ENCODE peak calls at places on chromosomes 6 and 20, in five cellular contexts. H is glutamatergic neuron; C is D341Med; L is activated CD8-positive, alpha-beta memory T cell treated with anti-CD3 and anti-CD28 coated beads for 48 hours; R is posterior cingulate gyrus. E is an unnamed sample.

GRCh38 chr20:63509088-63509564 is 10.2 kb upstream of the EEF1A2 start:
- DNase-seq in R (no peak), C (no peak), L (no peak), H (no peak), E (no peak)

GRCh38 chr6:1554241-1554880 is 55.4 kb upstream of the FOXC1 start:
- DNase-seq in L (no peak), C (peak), H (no peak), R (no peak), E (no peak)

GRCh38 chr20:62887147-62887859 is 25.7 kb upstream of the TCFL5 start:
- DNase-seq in R (no peak), L (no peak), C (no peak), H (no peak), E (no peak)

GRCh38 chr20:50642288-50642803 is 49.0 kb downstream of the RIPOR3 start:
- DNase-seq in L (no peak), C (peak), R (no peak), H (no peak), E (no peak)

GRCh38 chr6:169791721-169792131 is 40.3 kb downstream of the ERMARD start:
- DNase-seq in R (no peak), L (no peak), H (no peak), C (no peak), E (no peak)

GRCh38 chr6:80132942-80133517 is 26.6 kb downstream of the BCKDHB start:
- DNase-seq in L (no peak), H (peak), C (peak), R (no peak), E (peak)

GRCh38 chr6:159838020-159838744 is 38.1 kb downstream of the PNLDC1 start:
- DNase-seq in C (no peak), H (no peak), L (no peak), R (no peak), E (no peak)

GRCh38 chr20:25397827-25398226 is 7.2 kb upstream of the ABHD12 start:
- DNase-seq in H (no peak), R (no peak), C (no peak), L (no peak), E (no peak)

GRCh38 chr6:118770835-118771234 is 119.4 kb upstream of the CEP85L start:
- DNase-seq in H (no peak), R (no peak), L (no peak), C (no peak), E (no peak)

GRCh38 chr20:23624307-23624706 is 13.4 kb downstream of the CST3 start:
- DNase-seq in H (no peak), R (no peak), L (no peak), C (no peak), E (no peak)

GRCh38 chr6:93677297-93677965 is 258.1 kb upstream of the EPHA7 start:
- DNase-seq in H (no peak), C (no peak), R (no peak), L (no peak), E (no peak)

GRCh38 chr6:3755637-3756515 is 4.4 kb upstream of the PXDC1 start:
- DNase-seq in H (no peak), R (no peak), L (no peak), C (no peak), E (no peak)

GRCh38 chr6:101443315-101443714 is 49.8 kb downstream of the GRIK2 start:
- DNase-seq in C (no peak), R (no peak), H (no peak), L (no peak), E (no peak)

GRCh38 chr6:170027111-170028043 is 263.5 kb downstream of the DLL1 start:
- DNase-seq in H (peak), R (no peak), C (no peak), L (no peak), E (no peak)

GRCh38 chr6:71979911-71980310 is 93.6 kb downstream of the RIMS1 start:
- DNase-seq in C (no peak), R (no peak), L (no peak), H (no peak), E (no peak)

E was measured in nephron progenitor cell.